ENCODE peak calls at places on chromosomes 2 and 18, in five cellular contexts. N is body of pancreas; F is activated CD4-positive, CD25-positive, alpha-beta regulatory T cell; Z is activated T-helper 9 cell treated with anti-CD3 and anti-CD28 coated beads, Interleukin-2, amount 50 U/mL, for 16 hours; S is activated T-helper 1 cell treated with anti-CD3 and anti-CD28 coated beads, Interleukin-2, amount 50 U/mL, for 16 hours. E is an unnamed sample.

GRCh38 chr18:46319793-46320192 is 215.6 kb downstream of the HAUS1 start:
- DNase-seq in N (no peak), F (no peak), Z (no peak), S (no peak), E (no peak)

GRCh38 chr2:161265874-161266273 is 42.4 kb upstream of the PSMD14 start:
- DNase-seq in N (no peak), F (no peak), Z (no peak), S (no peak), E (no peak)

GRCh38 chr2:241858206-241859016 is at the start of gene PDCD1:
- DNase-seq in N (peak; percentile 46), F (peak; percentile 44), Z (peak; percentile 66), S (peak; percentile 55), E (no peak)

GRCh38 chr2:147665035-147665434 is 179.8 kb upstream of the ACVR2A start:
- DNase-seq in N (no peak), F (no peak), Z (no peak), S (no peak), E (no peak)

GRCh38 chr2:241553981-241554380 is 4.6 kb upstream of the BOK start:
- DNase-seq in N (no peak), F (no peak), Z (no peak), S (no peak), E (no peak)

GRCh38 chr2:225670111-225670974 is 270.8 kb downstream of the NYAP2 start:
- DNase-seq in N (no peak), F (no peak), Z (no peak), S (no peak), E (no peak)

GRCh38 chr18:32010124-32010745 is 8.4 kb upstream of the RNF125 start:
- DNase-seq in N (no peak), F (no peak), Z (no peak), S (no peak), E (no peak)

GRCh38 chr2:215833531-215834162 is 179.7 kb downstream of the MREG start:
- DNase-seq in N (no peak), F (no peak), Z (no peak), S (no peak), E (no peak)

GRCh38 chr2:206211657-206212255 is 52.1 kb downstream of the EEF1B2 start:
- DNase-seq in N (no peak), F (no peak), Z (no peak), S (no peak), E (no peak)

GRCh38 chr2:74206180-74206688 is 7.8 kb downstream of the MTHFD2 start:
- DNase-seq in N (no peak), F (no peak), Z (no peak), S (no peak), E (no peak)